ENCODE peak calls at places on chromosome 15, in six cellular contexts. L, C, P, V, N and M are unnamed samples.

GRCh38 chr15:63491116-63491817 is 13.1 kb upstream of the USP3 start:
- DNase-seq in L (peak; percentile 72), C (no peak), P (no peak), V (no peak), N (peak; percentile 58), M (peak; percentile 90)

GRCh38 chr15:79025201-79025600 is 65.4 kb downstream of the RASGRF1 start:
- DNase-seq in L (no peak), C (no peak), P (no peak), V (no peak), N (no peak), M (no peak)

GRCh38 chr15:99019558-99020540 is 12.3 kb upstream of the PGPEP1L start:
- DNase-seq in L (peak; percentile 86), C (peak; percentile 66), P (no peak), V (no peak), N (no peak), M (no peak)

GRCh38 chr15:68589783-68590710 is 11.3 kb downstream of the CORO2B start:
- DNase-seq in L (no peak), C (no peak), P (no peak), V (no peak), N (no peak), M (no peak)

GRCh38 chr15:25175033-25175788 is 220.4 kb downstream of the SNRPN start:
- DNase-seq in L (no peak), C (no peak), P (no peak), V (peak; percentile 11), N (no peak), M (no peak)

GRCh38 chr15:75347222-75348033 is 589 bp downstream of the NEIL1 start:
- DNase-seq in L (no peak), C (peak; percentile 50), P (peak; percentile 22), V (peak; percentile 74), N (no peak), M (peak; percentile 40)

GRCh38 chr15:72758195-72758594 is 25.4 kb downstream of the ADPGK start:
- DNase-seq in L (peak; percentile 94), C (peak; percentile 95), P (no peak), V (no peak), N (no peak), M (no peak)

GRCh38 chr15:29376580-29376979 is 107.0 kb upstream of the NSMCE3 start:
- DNase-seq in L (no peak), C (no peak), P (no peak), V (no peak), N (no peak), M (no peak)

GRCh38 chr15:78855746-78856145 is 16.9 kb upstream of the MORF4L1 start:
- DNase-seq in L (peak; percentile 88), C (no peak), P (no peak), V (no peak), N (no peak), M (no peak)

GRCh38 chr15:87589134-87589533 is 667.4 kb downstream of the NTRK3 start:
- DNase-seq in L (no peak), C (no peak), P (no peak), V (no peak), N (no peak), M (no peak)

GRCh38 chr15:71052356-71052755 is 62.9 kb upstream of the THSD4 start:
- DNase-seq in L (peak; percentile 76), C (peak; percentile 39), P (no peak), V (no peak), N (no peak), M (no peak)

GRCh38 chr15:73952171-73952912 is 26.1 kb downstream of the LOXL1 start:
- DNase-seq in L (no peak), C (no peak), P (no peak), V (no peak), N (no peak), M (no peak)

GRCh38 chr15:68352401-68353062 is 75.0 kb downstream of the FEM1B start:
- DNase-seq in L (peak; percentile 98), C (peak; percentile 91), P (no peak), V (peak; percentile 57), N (no peak), M (peak; percentile 30)

GRCh38 chr15:56249080-56249479 is 5.4 kb upstream of the RFX7 start:
- DNase-seq in L (peak; percentile 62), C (peak; percentile 38), P (no peak), V (no peak), N (no peak), M (peak; percentile 94)